ENCODE peak calls at places on chromosomes 3 and 15, in seven cellular contexts. V is endothelial cell of umbilical vein, S is PC-9, R is A549, L is IMR-90, P is mesenchymal stem cell, H is K562. Z is an unnamed sample.

GRCh38 chr15:48143856-48144255 is 23.1 kb downstream of the SLC24A5 start:
- DNase-seq in V (no peak), S (no peak), R (no peak), L (peak; percentile 24), P (peak; percentile 18), H (no peak), Z (peak; percentile 7)

GRCh38 chr3:185176756-185177359 is 24.0 kb upstream of the C3orf70 start:
- DNase-seq in V (peak; percentile 48), S (peak; percentile 35), R (peak; percentile 18), L (peak; percentile 40), P (peak; percentile 41), H (peak; percentile 35), Z (no peak)

GRCh38 chr3:10779293-10779805 is 36.7 kb upstream of the SLC6A11 start:
- DNase-seq in V (no peak), S (no peak), R (no peak), L (no peak), P (no peak), H (no peak), Z (no peak)

GRCh38 chr15:62360286-62360685 is 195.2 kb upstream of the C2CD4B start:
- DNase-seq in V (no peak), S (no peak), R (no peak), L (peak; percentile 4), P (no peak), H (no peak), Z (no peak)

GRCh38 chr3:67947808-67948508 is 293.5 kb upstream of the SUCLG2 start:
- DNase-seq in V (no peak), S (peak; percentile 5), R (no peak), L (no peak), P (peak; percentile 15), H (no peak), Z (no peak)

GRCh38 chr15:91950054-91950453 is 96.5 kb downstream of the SLCO3A1 start:
- DNase-seq in V (no peak), S (no peak), R (no peak), L (no peak), P (no peak), H (no peak), Z (no peak)

GRCh38 chr3:168047190-168047795 is 48.4 kb downstream of the GOLIM4 start:
- DNase-seq in V (peak; percentile 83), S (no peak), R (peak; percentile 21), L (peak; percentile 87), P (peak; percentile 82), H (peak; percentile 34), Z (peak; percentile 13)

GRCh38 chr3:104886220-104886995 is 480.3 kb upstream of the ALCAM start:
- DNase-seq in V (no peak), S (no peak), R (no peak), L (peak; percentile 73), P (peak; percentile 17), H (no peak), Z (no peak)

GRCh38 chr15:22922003-22922402 is 58.2 kb downstream of the CYFIP1 start:
- DNase-seq in V (no peak), S (no peak), R (no peak), L (no peak), P (no peak), H (no peak), Z (no peak)

GRCh38 chr3:195867631-195868335 is 40.6 kb downstream of the TNK2 start:
- DNase-seq in V (no peak), S (no peak), R (no peak), L (no peak), P (no peak), H (no peak), Z (no peak)

GRCh38 chr15:70309035-70309434 is 211.3 kb upstream of the TLE3 start:
- DNase-seq in V (no peak), S (no peak), R (no peak), L (no peak), P (no peak), H (no peak), Z (no peak)

GRCh38 chr3:98584563-98584962 is 8.8 kb downstream of the CPOX start:
- DNase-seq in V (no peak), S (no peak), R (no peak), L (no peak), P (no peak), H (no peak), Z (no peak)

GRCh38 chr15:99931703-99932603 is 198.7 kb upstream of the LYSMD4 start:
- DNase-seq in V (no peak), S (no peak), R (no peak), L (no peak), P (no peak), H (no peak), Z (no peak)

GRCh38 chr15:66387176-66388056 is 704 bp downstream of the MAP2K1 start:
- DNase-seq in V (peak; percentile 78), S (peak; percentile 42), R (peak; percentile 90), L (peak; percentile 83), P (peak; percentile 85), H (peak; percentile 48), Z (no peak)

GRCh38 chr3:179717219-179717618 is 64.4 kb downstream of the USP13 start:
- DNase-seq in V (no peak), S (no peak), R (no peak), L (no peak), P (no peak), H (no peak), Z (no peak)

GRCh38 chr3:45035441-45036301 is 9.6 kb downstream of the CLEC3B start:
- DNase-seq in V (no peak), S (no peak), R (no peak), L (peak; percentile 35), P (peak; percentile 45), H (no peak), Z (no peak)

GRCh38 chr3:112811150-112811884 is 35.3 kb downstream of the CD200R1L start:
- DNase-seq in V (peak; percentile 57), S (no peak), R (no peak), L (peak; percentile 86), P (peak; percentile 98), H (no peak), Z (no peak)

GRCh38 chr3:47476644-47477199 is 981 bp upstream of the SCAP start:
- DNase-seq in V (no peak), S (no peak), R (no peak), L (no peak), P (no peak), H (no peak), Z (no peak)

GRCh38 chr15:52857937-52858336 is 67.8 kb upstream of the ONECUT1 start:
- DNase-seq in V (no peak), S (no peak), R (no peak), L (peak; percentile 2), P (no peak), H (no peak), Z (peak; percentile 36)

GRCh38 chr3:120693439-120694172 is 11.6 kb upstream of the HGD start:
- DNase-seq in V (peak; percentile 79), S (no peak), R (no peak), L (peak; percentile 55), P (peak; percentile 32), H (no peak), Z (no peak)

DNA sequence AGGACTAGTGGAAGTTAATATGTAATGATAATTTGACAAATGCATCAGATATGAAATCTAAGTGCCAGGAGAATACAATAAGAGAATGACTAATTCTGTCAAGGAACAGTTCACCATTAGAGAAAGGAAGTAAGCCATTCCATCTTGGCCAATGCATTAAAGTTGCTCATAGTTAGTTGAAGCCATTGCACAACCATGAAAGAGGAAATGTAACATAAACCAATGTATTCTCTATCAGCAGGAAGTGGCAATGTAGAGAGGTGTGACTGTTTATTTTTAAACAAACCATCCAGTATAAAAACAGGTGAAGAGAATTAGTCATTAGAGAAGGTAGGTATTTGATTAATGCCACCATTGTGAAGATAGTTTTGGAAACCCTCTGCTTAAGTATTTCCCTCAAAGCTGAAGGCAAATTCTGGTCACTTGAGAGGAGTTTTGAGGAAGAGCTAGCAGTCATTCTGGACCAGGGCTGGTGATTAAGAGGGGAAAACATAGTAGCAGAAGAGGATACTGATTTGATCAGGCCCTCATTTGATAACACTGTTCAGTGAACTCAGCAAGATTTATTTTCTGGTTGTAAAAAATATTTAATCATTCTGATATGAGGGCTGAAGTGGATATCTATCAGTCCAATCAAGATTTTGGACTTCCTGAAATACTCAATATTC is 10.8 kb upstream of the ANXA2 start:
- DNase-seq in V (peak; percentile 78), S (no peak), R (peak; percentile 86), L (peak; percentile 88), P (peak; percentile 81), H (no peak), Z (peak; percentile 86)
- H3K4me2 ChIP-seq in V (peak overlapping the region; percentile 10), S (peak overlapping the region; percentile 59), R (peak overlapping the region; percentile 81), L (peak overlapping the region; percentile 16), P (no peak overlapping the region), H (no peak overlapping the region), Z (peak overlapping the region; percentile 66)

GRCh38 chr3:53253707-53254106 is 2.1 kb downstream of the TKT start:
- DNase-seq in V (no peak), S (no peak), R (no peak), L (no peak), P (no peak), H (no peak), Z (no peak)

GRCh38 chr3:53254810-53255359 is 937 bp downstream of the TKT start:
- DNase-seq in V (peak; percentile 48), S (no peak), R (no peak), L (peak; percentile 47), P (peak; percentile 65), H (peak; percentile 40), Z (no peak)

GRCh38 chr3:53255360-53255774 is 455 bp downstream of the TKT start:
- DNase-seq in V (peak; percentile 35), S (no peak), R (no peak), L (no peak), P (peak; percentile 26), H (no peak), Z (no peak)

GRCh38 chr3:53255775-53256703 is at the start of gene TKT:
- DNase-seq in V (peak; percentile 84), S (peak; percentile 82), R (peak; percentile 67), L (peak; percentile 87), P (peak; percentile 89), H (peak; percentile 97), Z (no peak)

GRCh38 chr3:53254190-53254809 is 1.5 kb downstream of the TKT start:
- DNase-seq in V (peak; percentile 31), S (no peak), R (no peak), L (no peak), P (peak; percentile 40), H (no peak), Z (no peak)
- H3K4me1 ChIP-seq in V (peaks cover 22% of the 10 kb centered on the region), S (peaks cover 52% of the 10 kb centered on the region), R (peaks cover 37% of the 10 kb centered on the region), L (peaks cover 22% of the 10 kb centered on the region), P (peaks cover 33% of the 10 kb centered on the region), H (peaks cover 61% of the 10 kb centered on the region), Z (peaks cover 18% of the 10 kb centered on the region)

GRCh38 chr15:90465140-90465929 is 64.4 kb upstream of the CRTC3 start:
- DNase-seq in V (peak; percentile 88), S (no peak), R (no peak), L (peak; percentile 81), P (peak; percentile 60), H (no peak), Z (no peak)
- H3K4me2 ChIP-seq in V (peak overlapping the region; percentile 54), S (no peak overlapping the region), R (no peak overlapping the region), L (no peak overlapping the region), P (no peak overlapping the region), H (no peak overlapping the region), Z (no peak overlapping the region)

GRCh38 chr15:56251315-56252091 is 7.8 kb upstream of the RFX7 start:
- DNase-seq in V (no peak), S (no peak), R (no peak), L (no peak), P (no peak), H (no peak), Z (no peak)
- H3K4me1 ChIP-seq in V (no peaks in the 10 kb centered on the region), S (peaks cover 14% of the 10 kb centered on the region), R (no peaks in the 10 kb centered on the region), L (no peaks in the 10 kb centered on the region), P (no peaks in the 10 kb centered on the region), H (peaks cover 4% of the 10 kb centered on the region), Z (no peaks in the 10 kb centered on the region)

GRCh38 chr3:113927556-113927955 is 20.3 kb upstream of the ZDHHC23 start:
- DNase-seq in V (no peak), S (no peak), R (no peak), L (no peak), P (no peak), H (no peak), Z (no peak)
- H3K4me2 ChIP-seq in V (no peak overlapping the region), S (no peak overlapping the region), R (no peak overlapping the region), L (no peak overlapping the region), P (no peak overlapping the region), H (no peak overlapping the region), Z (no peak overlapping the region)

GRCh38 chr15:45862034-45862433 is 227.2 kb downstream of the SQOR start:
- DNase-seq in V (no peak), S (no peak), R (no peak), L (no peak), P (no peak), H (no peak), Z (no peak)
- H3K4me1 ChIP-seq in V (no peaks in the 10 kb centered on the region), S (no peaks in the 10 kb centered on the region), R (no peaks in the 10 kb centered on the region), L (no peaks in the 10 kb centered on the region), P (peaks cover 2% of the 10 kb centered on the region), H (no peaks in the 10 kb centered on the region), Z (peaks cover 20% of the 10 kb centered on the region)

Z was measured in keratinocyte.